ENCODE peak calls at places on chromosomes 4 and X, in four cellular contexts. S is astrocyte of the cerebellum, E is AG09319, F is GM06990. D is an unnamed sample.

GRCh38 chrX:142068365-142068764 is 136.7 kb downstream of the MAGEC2 start:
- DNase-seq in E (no peak), S (no peak), F (no peak), D (no peak)

GRCh38 chr4:142473218-142473959 is 372.7 kb downstream of the INPP4B start:
- DNase-seq in S (no peak), E (no peak), F (no peak), D (no peak)

GRCh38 chr4:155590751-155591150 is 75.9 kb upstream of the GUCY1A1 start:
- DNase-seq in E (no peak), F (no peak), S (no peak), D (no peak)

GRCh38 chr4:146945556-146946374 is at the start of gene TTC29:
- DNase-seq in E (peak), F (peak), S (peak), D (peak)

GRCh38 chr4:101282076-101282844 is 65.1 kb downstream of the PPP3CA start:
- DNase-seq in E (no peak), S (no peak), F (no peak), D (no peak)

GRCh38 chr4:118282692-118283091 is 70.1 kb downstream of the PRSS12 start:
- DNase-seq in E (peak), F (no peak), S (no peak), D (no peak)

GRCh38 chrX:111519215-111519614 is 7.8 kb downstream of the SERTM2 start:
- DNase-seq in S (peak), E (no peak), F (no peak), D (no peak)

GRCh38 chr4:48445704-48446103 is 37.4 kb upstream of the SLC10A4 start:
- DNase-seq in F (no peak), S (no peak), E (no peak), D (no peak)

GRCh38 chr4:82984459-82984858 is 26.2 kb downstream of the LIN54 start:
- DNase-seq in E (no peak), S (peak), F (no peak), D (peak)

GRCh38 chrX:142005532-142005931 is 101.8 kb downstream of the MAGEC1 start:
- DNase-seq in F (no peak), E (no peak), S (no peak), D (no peak)

GRCh38 chr4:73170518-73171198 is 87.9 kb downstream of the ANKRD17 start:
- DNase-seq in S (no peak), E (no peak), F (no peak), D (no peak)

GRCh38 chr4:187283306-187283705 is 559.6 kb upstream of the FAT1 start:
- DNase-seq in S (no peak), E (no peak), F (no peak), D (no peak)

GRCh38 chr4:87783781-87784180 is 15.6 kb upstream of the IBSP start:
- DNase-seq in E (no peak), S (no peak), F (no peak), D (peak)

GRCh38 chrX:154515803-154516654 is at the start of gene FAM3A:
- DNase-seq in F (peak), S (peak), E (peak), D (peak)

GRCh38 chr4:41142946-41143720 is 71.2 kb downstream of the APBB2 start:
- DNase-seq in E (peak), F (no peak), S (peak), D (peak)

GRCh38 chr4:78706302-78706701 is 69.8 kb upstream of the BMP2K start:
- DNase-seq in F (no peak), S (no peak), E (no peak), D (no peak)

GRCh38 chr4:8019396-8020365 is 80.0 kb upstream of the AFAP1 start:
- DNase-seq in F (no peak), E (no peak), S (no peak), D (no peak)

GRCh38 chr4:38493068-38493467 is 170.9 kb upstream of the KLF3 start:
- DNase-seq in S (no peak), E (no peak), F (no peak), D (no peak)

GRCh38 chr4:62006108-62006507 is 806.0 kb downstream of the ADGRL3 start:
- DNase-seq in F (no peak), S (no peak), E (no peak), D (no peak)

GRCh38 chrX:70134116-70134477 is 850 bp downstream of the IGBP1 start:
- DNase-seq in S (no peak), F (no peak), E (no peak), D (no peak)

GRCh38 chr4:169668069-169668721 is 47.8 kb downstream of the CLCN3 start:
- DNase-seq in E (no peak), F (no peak), S (no peak), D (no peak)

GRCh38 chr4:159229164-159229563 is 126.3 kb downstream of the RAPGEF2 start:
- DNase-seq in E (no peak), F (no peak), S (peak), D (no peak)

GRCh38 chrX:72245461-72246089 is 6.7 kb upstream of the ERCC6L start:
- DNase-seq in S (peak), F (no peak), E (no peak), D (no peak)

GRCh38 chrX:65528705-65529340 is 5.8 kb downstream of the LAS1L start:
- DNase-seq in F (no peak), S (no peak), E (no peak), D (no peak)

GRCh38 chr4:110793890-110794588 is 171.2 kb upstream of the PITX2 start:
- DNase-seq in E (no peak), F (no peak), S (no peak), D (no peak)

GRCh38 chr4:83498187-83498586 is 13.3 kb upstream of the ABRAXAS1 start:
- DNase-seq in F (no peak), S (no peak), E (no peak), D (no peak)

GRCh38 chr4:163587867-163588266 is 93.4 kb downstream of the TMA16 start:
- DNase-seq in E (no peak), S (no peak), F (peak), D (no peak)

GRCh38 chrX:101410461-101410860 is 2.4 kb downstream of the HNRNPH2 start:
- DNase-seq in F (no peak), S (no peak), E (no peak), D (no peak)

GRCh38 chr4:132955146-132955545 is 193.9 kb upstream of the PCDH10 start:
- DNase-seq in E (no peak), S (no peak), F (no peak), D (no peak)

GRCh38 chrX:152573866-152574265 is 63.8 kb upstream of the GABRQ start:
- DNase-seq in E (no peak), S (no peak), F (no peak), D (no peak)

GRCh38 chr4:89293299-89293698 is 14.3 kb downstream of the GPRIN3 start:
- DNase-seq in S (no peak), E (no peak), F (no peak), D (no peak)

GRCh38 chrX:63250253-63250868 is 100.8 kb downstream of the SPIN4 start:
- DNase-seq in E (peak), F (peak), S (peak), D (peak)

GRCh38 chr4:110157580-110157979 is 40.8 kb downstream of the ELOVL6 start:
- DNase-seq in E (no peak), S (no peak), F (no peak), D (no peak)

GRCh38 chr4:78039678-78040077 is 17.4 kb upstream of the FRAS1 start:
- DNase-seq in F (no peak), S (no peak), E (no peak), D (no peak)

GRCh38 chr4:186441502-186441901 is 113.9 kb downstream of the MTNR1A start:
- DNase-seq in S (no peak), F (no peak), E (no peak), D (no peak)

GRCh38 chr4:151711680-151712079 is 49.1 kb downstream of the GATB start:
- DNase-seq in F (no peak), E (no peak), S (no peak), D (no peak)

GRCh38 chr4:1208970-1209704 is 36.8 kb upstream of the SPON2 start:
- DNase-seq in S (no peak), E (no peak), F (no peak), D (no peak)

DNA sequence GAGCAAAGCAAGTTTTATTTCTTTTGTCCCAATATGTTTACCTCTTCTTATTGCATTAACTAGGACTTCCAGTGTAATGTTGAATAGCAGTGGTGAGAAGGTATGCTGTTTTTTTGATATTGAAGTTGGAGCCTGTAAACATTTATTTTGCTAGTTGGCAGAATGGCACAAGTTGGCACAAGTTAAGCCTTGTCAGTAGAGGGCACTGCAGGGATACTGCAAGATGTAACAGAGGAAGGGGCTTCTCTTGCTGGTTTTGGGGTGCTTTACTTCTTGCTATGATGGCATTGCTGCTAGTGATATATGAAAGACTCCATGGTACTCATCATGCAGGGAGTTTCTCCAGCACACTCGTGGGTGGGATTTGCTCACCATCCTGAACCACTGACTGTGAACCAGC is 327.3 kb upstream of the ARX start:
- DNase-seq in E (no peak), F (no peak), S (no peak), D (no peak)
- TF ChIP-seq CTCF in E (no peak), F (no peak), S (no peak), D (no peak)

GRCh38 chrX:103774070-103774642 is 2.5 kb upstream of the PLP1 start:
- DNase-seq in F (no peak), S (peak), E (no peak), D (peak)
- TF ChIP-seq CTCF in F (peak), S (peak), E (peak), D (peak)

GRCh38 chr4:174210952-174211490 is 72.4 kb downstream of the FBXO8 start:
- DNase-seq in F (no peak), E (no peak), S (no peak), D (no peak)

GRCh38 chr4:174211611-174212044 is 71.8 kb downstream of the FBXO8 start:
- DNase-seq in S (no peak), E (no peak), F (no peak), D (no peak)

GRCh38 chr4:174209296-174209695 is 74.2 kb downstream of the FBXO8 start:
- DNase-seq in S (no peak), E (no peak), F (no peak), D (no peak)

GRCh38 chr4:174212061-174212460 is 71.4 kb downstream of the FBXO8 start:
- DNase-seq in E (no peak), S (no peak), F (no peak), D (no peak)

DNA sequence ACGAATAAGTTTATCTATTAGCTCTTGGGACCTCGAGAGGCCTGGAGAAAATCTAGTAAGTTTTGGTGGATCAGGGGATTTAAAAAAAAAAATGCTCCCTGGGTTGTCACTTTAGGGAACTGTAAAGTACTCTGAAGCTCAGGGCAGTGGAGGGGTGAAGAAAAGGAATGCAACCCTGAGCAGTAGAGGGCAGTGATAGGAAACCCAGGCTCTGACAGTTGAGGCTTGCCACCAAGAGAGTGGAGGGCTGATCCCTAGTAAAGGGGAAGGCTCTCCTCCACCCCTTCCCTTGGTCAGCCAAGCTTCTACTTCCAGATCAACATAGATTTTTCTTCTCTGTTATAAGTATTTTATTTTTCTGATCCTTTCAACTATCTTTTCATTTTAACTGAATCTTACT is 73.1 kb downstream of the FBXO8 start:
- DNase-seq in S (no peak), E (no peak), F (no peak), D (no peak)
- TF ChIP-seq CTCF in S (no peak), E (no peak), F (no peak), D (no peak)

DNA sequence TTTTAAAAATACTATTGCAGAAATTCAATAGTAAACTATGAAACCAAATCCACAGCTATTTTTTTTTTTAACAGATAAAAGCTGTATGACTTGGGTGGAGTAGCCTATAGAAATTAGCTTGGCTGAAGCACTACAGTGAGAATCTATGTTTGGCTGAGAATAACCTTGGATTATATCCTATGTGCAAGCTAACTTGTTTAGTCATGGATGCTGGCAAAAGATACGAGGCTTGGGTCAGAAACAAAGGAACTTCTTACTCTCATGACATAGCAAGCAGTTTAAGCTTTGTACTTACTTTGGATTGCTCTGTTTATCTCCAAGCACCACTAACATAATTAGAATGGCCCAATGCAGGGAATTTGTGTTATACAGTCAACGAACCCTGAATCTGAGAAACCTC is 119.2 kb upstream of the GRID2 start:
- DNase-seq in F (no peak), E (no peak), S (no peak), D (no peak)
- TF ChIP-seq CTCF in F (no peak), E (no peak), S (no peak), D (no peak)

DNA sequence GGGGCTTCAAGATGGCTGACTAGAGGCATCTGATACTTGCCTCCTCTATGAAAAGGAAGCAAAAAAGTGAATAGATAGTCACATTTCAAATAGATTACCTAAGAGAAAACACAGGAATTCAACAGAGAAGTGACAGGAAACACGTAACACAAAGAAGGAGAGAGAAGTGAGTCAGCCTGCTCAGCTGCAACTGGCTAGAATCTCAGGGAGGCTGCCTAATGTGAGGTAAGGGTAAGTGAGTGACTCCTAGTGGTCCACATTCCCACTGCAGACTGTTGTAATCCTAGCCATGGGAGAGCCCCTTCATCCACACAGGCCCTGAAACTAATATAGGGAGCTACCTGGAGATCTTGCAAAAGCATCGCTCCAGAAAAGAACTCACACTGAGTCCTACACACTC is 179.2 kb downstream of the SLC7A11 start:
- DNase-seq in E (no peak), S (no peak), F (no peak), D (no peak)
- TF ChIP-seq CTCF in E (no peak), S (peak), F (no peak), D (peak)

GRCh38 chr4:114272226-114272625 is 292.8 kb upstream of the ARSJ start:
- DNase-seq in E (peak), F (no peak), S (peak), D (peak)
- TF ChIP-seq CTCF in E (no peak), F (no peak), S (no peak), D (no peak)

DNA sequence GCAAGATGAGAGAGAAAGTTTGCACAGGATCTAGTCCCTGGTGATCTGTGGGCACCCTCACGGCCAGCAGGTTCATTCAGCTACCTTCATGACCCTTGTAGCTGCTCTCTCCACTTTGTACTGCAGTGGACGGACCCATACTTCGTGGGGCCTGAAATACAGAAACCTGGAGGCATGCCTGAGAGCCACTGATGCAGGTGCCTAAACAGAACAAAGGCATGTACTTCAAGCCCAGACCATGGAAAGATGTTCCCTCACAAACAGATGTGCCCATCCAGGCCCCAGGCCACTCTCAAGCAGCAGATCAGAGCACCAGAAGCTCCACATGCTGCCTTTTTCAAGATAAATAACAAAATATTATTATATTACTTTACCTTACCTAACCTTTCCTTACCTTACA is 1629.0 kb downstream of the ARAP2 start:
- DNase-seq in F (no peak), S (no peak), E (no peak), D (no peak)
- TF ChIP-seq CTCF in F (no peak), S (no peak), E (no peak), D (no peak)

D was measured in AG09309.